ENCODE peak calls at places on chromosomes 16 and 17, in four cellular contexts. One of them, this sample, is unnamed. For H3K27me3, the result is how much of the 10 kb centered on the place peaks cover.

GRCh38 chr17:34146440-34147043 is 108.5 kb upstream of the CCL2 start:
- DNase-seq in psoas muscle: no peak
- DNase-seq in AG04450: no peak
- DNase-seq in K562: peak
- DNase-seq in this sample: peak

GRCh38 chr17:36443777-36444176 is 42.7 kb upstream of the ZNHIT3 start:
- DNase-seq in psoas muscle: no peak
- DNase-seq in K562: no peak
- DNase-seq in AG04450: no peak
- DNase-seq in this sample: no peak

GRCh38 chr17:67993998-67994361 is 2.3 kb downstream of the C17orf58 start:
- DNase-seq in psoas muscle: no peak
- DNase-seq in K562: peak
- DNase-seq in AG04450: no peak
- DNase-seq in this sample: no peak

GRCh38 chr17:35432176-35433074 is at the start of gene SLFN12:
- DNase-seq in psoas muscle: peak
- DNase-seq in K562: no peak
- DNase-seq in AG04450: peak
- DNase-seq in this sample: peak

GRCh38 chr17:69669441-69670178 is 255.1 kb downstream of the MAP2K6 start:
- DNase-seq in K562: no peak
- DNase-seq in AG04450: peak
- DNase-seq in psoas muscle: no peak
- DNase-seq in this sample: peak

GRCh38 chr16:87563714-87564523 is 38.4 kb upstream of the JPH3 start:
- DNase-seq in K562: no peak
- DNase-seq in psoas muscle: no peak
- DNase-seq in AG04450: no peak
- DNase-seq in this sample: no peak

GRCh38 chr16:55073830-55074229 is 143.2 kb downstream of the IRX5 start:
- DNase-seq in psoas muscle: no peak
- DNase-seq in K562: no peak
- DNase-seq in AG04450: no peak
- DNase-seq in this sample: no peak

GRCh38 chr16:14146445-14146844 is 75.3 kb downstream of the MRTFB start:
- DNase-seq in psoas muscle: no peak
- DNase-seq in AG04450: no peak
- DNase-seq in K562: no peak
- DNase-seq in this sample: no peak

GRCh38 chr17:66449418-66449977 is 147.1 kb downstream of the PRKCA start:
- DNase-seq in AG04450: no peak
- DNase-seq in K562: no peak
- DNase-seq in psoas muscle: no peak
- DNase-seq in this sample: no peak

GRCh38 chr17:39194089-39194984 is 3.1 kb downstream of the CACNB1 start:
- DNase-seq in psoas muscle: peak
- DNase-seq in K562: peak
- DNase-seq in AG04450: no peak
- DNase-seq in this sample: no peak

GRCh38 chr17:80260791-80261158 is at the start of gene RNF213:
- DNase-seq in K562: peak
- DNase-seq in psoas muscle: peak
- DNase-seq in AG04450: no peak
- DNase-seq in this sample: no peak

GRCh38 chr16:11836653-11837244 is 14.6 kb downstream of the RSL1D1 start:
- DNase-seq in psoas muscle: no peak
- DNase-seq in AG04450: no peak
- DNase-seq in K562: no peak
- DNase-seq in this sample: peak

GRCh38 chr16:11835891-11836652 is 15.3 kb downstream of the RSL1D1 start:
- DNase-seq in psoas muscle: no peak
- DNase-seq in AG04450: no peak
- DNase-seq in K562: no peak
- DNase-seq in this sample: peak

GRCh38 chr16:11841026-11841425 is 10.3 kb downstream of the RSL1D1 start:
- DNase-seq in AG04450: no peak
- DNase-seq in K562: no peak
- DNase-seq in psoas muscle: no peak
- DNase-seq in this sample: no peak

GRCh38 chr16:11833951-11834695 is 17.2 kb downstream of the RSL1D1 start:
- DNase-seq in K562: no peak
- DNase-seq in psoas muscle: peak
- DNase-seq in AG04450: peak
- DNase-seq in this sample: peak

DNA sequence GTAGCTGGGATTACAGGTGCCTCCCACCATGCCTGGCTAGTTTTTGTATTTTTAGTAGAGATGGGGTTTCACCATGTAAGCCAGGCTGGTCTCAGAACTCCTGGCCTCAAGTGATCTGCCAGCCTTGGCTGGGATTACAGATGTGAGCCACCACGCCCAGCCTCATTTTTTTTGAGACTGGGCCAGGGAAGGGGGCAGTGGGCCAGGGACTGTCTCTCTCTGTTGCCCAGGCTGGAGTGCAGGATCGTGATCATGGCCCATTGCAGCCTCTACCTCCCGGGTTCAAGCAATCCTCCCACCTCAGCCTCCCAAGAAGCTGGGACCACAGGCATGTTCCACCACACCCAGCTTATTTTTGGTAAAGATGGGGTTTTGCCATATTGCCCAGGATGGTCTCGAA is 16.0 kb downstream of the RSL1D1 start:
- DNase-seq in AG04450: no peak
- DNase-seq in K562: no peak
- DNase-seq in psoas muscle: no peak
- DNase-seq in this sample: no peak
- H3K27me3 ChIP-seq in AG04450: under half
- H3K27me3 ChIP-seq in K562: under half
- H3K27me3 ChIP-seq in psoas muscle: under half
- H3K27me3 ChIP-seq in this sample: under half

DNA sequence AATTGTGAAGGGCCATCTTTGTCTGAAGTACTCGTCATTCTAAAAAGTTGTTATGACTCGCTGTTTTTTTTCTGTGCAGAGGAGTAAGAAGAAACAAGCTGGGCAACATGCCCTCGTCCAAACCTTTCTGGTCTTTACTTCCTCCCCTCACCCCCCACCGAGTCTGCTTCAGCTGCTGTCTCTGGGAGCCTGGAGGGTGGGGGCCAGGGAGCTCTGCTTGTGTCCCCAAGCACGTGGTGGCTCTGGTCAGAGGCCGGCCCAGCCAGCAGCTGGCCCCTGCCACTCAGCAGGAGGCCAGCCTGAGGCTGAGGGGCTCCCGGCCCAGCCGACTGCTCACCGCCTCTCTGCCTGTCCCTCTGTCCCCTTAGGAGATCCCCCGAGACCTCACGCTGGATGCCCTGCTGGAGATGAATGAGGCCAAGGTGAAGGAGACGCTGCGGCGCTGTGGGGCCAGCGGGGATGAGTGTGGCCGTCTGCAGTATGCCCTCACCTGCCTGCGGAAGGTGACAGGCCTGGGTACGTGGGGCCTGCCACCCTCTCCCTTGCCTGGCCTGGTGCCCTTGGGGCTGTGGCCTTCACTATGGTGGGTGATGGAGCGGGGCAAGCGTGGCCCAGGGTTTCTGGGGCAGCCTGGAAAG is 53.7 kb upstream of the LGALS9 start:
- DNase-seq in K562: peak
- DNase-seq in AG04450: no peak
- DNase-seq in psoas muscle: peak
- DNase-seq in this sample: peak
- TF ChIP-seq CTCF in K562: no peak
- TF ChIP-seq CTCF in AG04450: no peak
- TF ChIP-seq CTCF in psoas muscle: no peak
- TF ChIP-seq CTCF in this sample: no peak

GRCh38 chr17:49992933-49993422 is 2.0 kb downstream of the DLX3 start:
- DNase-seq in AG04450: no peak
- DNase-seq in K562: no peak
- DNase-seq in psoas muscle: no peak
- DNase-seq in this sample: no peak

GRCh38 chr17:49996121-49996494 is 1.1 kb upstream of the DLX3 start:
- DNase-seq in psoas muscle: no peak
- DNase-seq in K562: peak
- DNase-seq in AG04450: no peak
- DNase-seq in this sample: no peak

GRCh38 chr17:49993423-49994037 is 1.5 kb downstream of the DLX3 start:
- DNase-seq in psoas muscle: no peak
- DNase-seq in K562: no peak
- DNase-seq in AG04450: no peak
- DNase-seq in this sample: no peak

GRCh38 chr17:49995055-49995738 is at the start of gene DLX3:
- DNase-seq in psoas muscle: peak
- DNase-seq in K562: peak
- DNase-seq in AG04450: no peak
- DNase-seq in this sample: peak

DNA sequence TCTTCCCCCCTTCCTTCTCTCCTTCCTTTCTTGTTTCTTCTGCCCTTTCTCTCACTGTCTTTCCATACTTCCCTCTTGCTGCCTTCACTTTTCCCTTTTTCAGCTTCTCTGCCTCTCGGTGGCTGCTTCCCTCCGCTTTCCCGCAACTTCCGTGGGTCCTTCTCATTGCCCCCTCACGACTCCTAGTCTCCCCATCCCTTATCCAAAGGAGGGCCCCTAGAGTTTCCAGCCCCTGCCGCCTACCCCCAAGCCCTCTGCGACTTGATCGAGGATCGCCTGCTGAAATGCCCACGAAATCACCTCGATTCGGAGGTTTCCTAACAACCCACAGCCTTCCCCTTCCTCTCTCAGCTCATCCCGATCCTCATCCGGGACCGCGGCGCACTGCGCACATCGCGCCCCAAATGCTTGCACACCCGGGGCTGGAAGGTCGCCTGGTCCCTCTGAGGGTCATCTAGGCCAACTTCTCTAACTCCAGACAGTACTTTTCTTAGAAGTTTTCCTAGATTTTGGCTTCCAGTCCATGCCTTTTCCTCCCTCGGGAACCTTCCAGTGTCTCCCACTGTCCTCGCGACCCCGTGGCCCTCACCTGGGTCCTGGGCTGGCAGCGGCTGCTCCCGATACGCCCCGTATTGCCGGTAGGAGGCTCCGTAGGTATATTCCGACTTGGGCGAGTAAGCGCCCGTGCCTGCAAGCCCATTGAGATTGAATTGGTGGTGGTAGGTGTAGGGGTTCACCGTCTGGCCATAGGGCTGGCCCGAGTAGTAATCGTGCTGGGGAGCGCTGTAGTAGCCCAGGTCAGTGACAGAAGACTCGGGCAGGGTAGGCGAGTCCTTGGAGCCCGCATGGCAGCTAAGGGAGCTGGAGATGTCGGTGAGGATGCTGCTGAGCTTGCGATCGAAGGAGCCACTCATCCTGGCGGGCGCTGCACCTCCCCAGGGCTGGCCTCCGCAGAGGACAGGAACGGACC is 654 bp downstream of the DLX3 start:
- DNase-seq in psoas muscle: no peak
- DNase-seq in K562: peak
- DNase-seq in AG04450: no peak
- DNase-seq in this sample: no peak
- H3K27me3 ChIP-seq in psoas muscle: under half
- H3K27me3 ChIP-seq in K562: under half
- H3K27me3 ChIP-seq in AG04450: half or more
- H3K27me3 ChIP-seq in this sample: under half

GRCh38 chr16:69724414-69724873 is 1.9 kb downstream of the NQO1 start:
- DNase-seq in AG04450: no peak
- DNase-seq in K562: no peak
- DNase-seq in psoas muscle: no peak
- DNase-seq in this sample: no peak

GRCh38 chr16:69725480-69726312 is 664 bp downstream of the NQO1 start:
- DNase-seq in AG04450: no peak
- DNase-seq in K562: no peak
- DNase-seq in psoas muscle: no peak
- DNase-seq in this sample: no peak

GRCh38 chr16:69727916-69728270 is 1.5 kb upstream of the NQO1 start:
- DNase-seq in psoas muscle: no peak
- DNase-seq in K562: no peak
- DNase-seq in AG04450: no peak
- DNase-seq in this sample: no peak

GRCh38 chr16:69724981-69725479 is 1.3 kb downstream of the NQO1 start:
- DNase-seq in K562: no peak
- DNase-seq in AG04450: no peak
- DNase-seq in psoas muscle: no peak
- DNase-seq in this sample: no peak

DNA sequence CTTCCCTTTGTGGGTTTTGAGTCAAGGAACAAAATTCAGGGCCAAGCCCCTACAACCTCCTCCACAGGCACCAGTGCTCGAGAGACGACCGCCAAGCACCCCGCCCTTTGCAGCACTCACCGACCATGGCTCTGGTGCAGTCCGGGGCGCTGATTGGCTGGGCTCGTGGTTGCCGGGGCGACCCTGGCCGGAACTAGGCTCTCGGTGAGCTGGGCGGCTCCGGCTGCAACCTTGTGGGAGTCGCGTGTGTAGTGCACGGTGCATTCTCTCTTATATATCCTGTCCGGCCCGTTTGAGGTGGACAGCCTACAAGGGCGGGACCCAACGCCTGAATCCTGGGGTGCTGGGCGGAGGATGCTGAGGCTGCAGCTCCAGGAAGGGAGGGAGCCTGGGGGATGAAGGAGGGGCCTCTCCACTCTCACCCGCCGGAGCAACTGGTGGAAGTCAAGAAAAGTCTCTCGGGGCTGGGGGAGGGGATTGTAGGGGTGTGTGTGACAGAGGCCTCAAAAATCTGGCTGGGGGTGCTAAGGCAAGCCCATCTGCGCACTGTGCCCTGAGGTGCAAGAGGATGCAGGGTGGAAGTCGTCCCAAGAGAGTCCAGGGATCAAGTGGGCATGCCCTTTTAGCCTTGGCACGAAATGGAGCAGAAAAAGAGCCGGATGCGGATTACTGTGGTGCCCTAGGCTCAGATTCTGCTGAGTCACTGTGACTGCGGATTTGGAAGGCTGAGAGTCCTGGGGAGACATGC is at the start of gene NQO1:
- DNase-seq in K562: peak
- DNase-seq in psoas muscle: peak
- DNase-seq in AG04450: peak
- DNase-seq in this sample: peak
- TF ChIP-seq CTCF in K562: peak
- TF ChIP-seq CTCF in psoas muscle: no peak
- TF ChIP-seq CTCF in AG04450: no peak
- TF ChIP-seq CTCF in this sample: no peak

This sample was measured in bronchial epithelial cell.